ENCODE peak calls at places on chromosome 4, in five cellular contexts. T is fibroblast of the aortic adventitia, J is astrocyte, B is DMS53, K is adipocyte. H is an unnamed sample.
A peak's percentile ranks its signal among the peaks of the same experiment; 100 is the strongest.

GRCh38 chr4:658681-659667 is 15.1 kb downstream of the ATP5ME start:
- DNase-seq in T (no peak), J (no peak), B (peak; percentile 67), K (no peak), H (no peak)

GRCh38 chr4:8157944-8158709 is 486 bp downstream of the ABLIM2 start:
- DNase-seq in T (no peak), J (no peak), B (peak; percentile 74), K (peak; percentile 23), H (no peak)

GRCh38 chr4:98447648-98448047 is 186.5 kb downstream of the RAP1GDS1 start:
- DNase-seq in T (no peak), J (no peak), B (peak; percentile 16), K (no peak), H (no peak)

GRCh38 chr4:89929425-89930272 is 35.0 kb downstream of the MMRN1 start:
- DNase-seq in T (no peak), J (no peak), B (no peak), K (no peak), H (no peak)

GRCh38 chr4:98290511-98290910 is 29.3 kb downstream of the RAP1GDS1 start:
- DNase-seq in T (peak; percentile 93), J (peak; percentile 70), B (no peak), K (peak; percentile 88), H (no peak)

GRCh38 chr4:113222006-113222405 is 172.6 kb downstream of the ANK2 start:
- DNase-seq in T (peak; percentile 31), J (peak; percentile 41), B (no peak), K (peak; percentile 20), H (no peak)

GRCh38 chr4:120348521-120348920 is 281.9 kb upstream of the MAD2L1 start:
- DNase-seq in T (no peak), J (no peak), B (no peak), K (peak; percentile 7), H (no peak)

GRCh38 chr4:3666263-3666662 is 99.9 kb upstream of the ADRA2C start:
- DNase-seq in T (no peak), J (no peak), B (no peak), K (no peak), H (no peak)

GRCh38 chr4:98110214-98110613 is 33.1 kb downstream of the STPG2 start:
- DNase-seq in T (no peak), J (no peak), B (no peak), K (no peak), H (no peak)

GRCh38 chr4:73588613-73589012 is 31.6 kb downstream of the RASSF6 start:
- DNase-seq in T (no peak), J (no peak), B (no peak), K (no peak), H (no peak)

GRCh38 chr4:36187723-36188333 is 56.5 kb downstream of the ARAP2 start:
- DNase-seq in T (peak; percentile 0), J (peak; percentile 16), B (peak; percentile 73), K (peak; percentile 18), H (no peak)

GRCh38 chr4:160969914-160970313 is 1193.9 kb downstream of the FSTL5 start:
- DNase-seq in T (no peak), J (no peak), B (no peak), K (no peak), H (no peak)

H was measured in SHP77 treated with DMSO at 0.1 percent for 48 hours.